ENCODE peak calls at places on chromosomes 13 and 19, in four cellular contexts. S is psoas muscle, X is activated T-cell treated with anti-CD3 and anti-CD28 coated beads for 48 hours, B is brain microvascular endothelial cell. K is an unnamed sample.

GRCh38 chr19:29409121-29409862 is 116.5 kb upstream of the VSTM2B start:
- DNase-seq in S (no peak), X (no peak), B (no peak), K (no peak)

GRCh38 chr13:64782459-64782858 is 2447.7 kb downstream of the PCDH9 start:
- DNase-seq in S (no peak), X (no peak), B (no peak), K (no peak)

GRCh38 chr19:31102674-31103073 is 246.6 kb downstream of the TSHZ3 start:
- DNase-seq in S (no peak), X (no peak), B (no peak), K (no peak)

GRCh38 chr13:29195459-29195858 is 375.3 kb downstream of the MTUS2 start:
- DNase-seq in S (no peak), X (no peak), B (no peak), K (no peak)

GRCh38 chr19:39557791-39558622 is 18.0 kb upstream of the EID2 start:
- DNase-seq in S (no peak), X (no peak), B (peak), K (no peak)

GRCh38 chr13:101919541-101920306 is 467.2 kb downstream of the ITGBL1 start:
- DNase-seq in S (no peak), X (no peak), B (peak), K (no peak)

GRCh38 chr13:44930907-44931676 is 58.2 kb downstream of the NUFIP1 start:
- DNase-seq in S (no peak), X (no peak), B (peak), K (peak)

GRCh38 chr13:43153436-43154082 is 130.2 kb downstream of the DNAJC15 start:
- DNase-seq in S (no peak), X (no peak), B (peak), K (peak)

GRCh38 chr13:59680429-59681024 is 483.2 kb downstream of the DIAPH3 start:
- DNase-seq in S (no peak), X (no peak), B (no peak), K (no peak)

GRCh38 chr13:80011448-80012212 is 329.3 kb downstream of the SPRY2 start:
- DNase-seq in S (no peak), X (no peak), B (no peak), K (no peak)

GRCh38 chr19:14659886-14660489 is 14.7 kb downstream of the ADGRE3 start:
- DNase-seq in S (no peak), X (no peak), B (no peak), K (no peak)

GRCh38 chr13:109974354-109974753 is 188.0 kb upstream of the IRS2 start:
- DNase-seq in S (no peak), X (no peak), B (peak), K (no peak)

GRCh38 chr19:49614096-49614857 is 23.3 kb downstream of the PRR12 start:
- DNase-seq in S (no peak), X (peak), B (peak), K (peak)

GRCh38 chr13:91313103-91313502 is 34.4 kb upstream of the MIR17HG start:
- DNase-seq in S (no peak), X (no peak), B (peak), K (peak)

GRCh38 chr19:39934584-39935233 is at the start of gene FCGBP:
- DNase-seq in S (no peak), X (no peak), B (no peak), K (no peak)

GRCh38 chr13:49371943-49372636 is 71.8 kb downstream of the CAB39L start:
- DNase-seq in S (no peak), X (no peak), B (no peak), K (no peak)

GRCh38 chr13:75485286-75486062 is 3.5 kb upstream of the TBC1D4 start:
- DNase-seq in S (no peak), X (no peak), B (no peak), K (no peak)

GRCh38 chr13:20221772-20222171 is 10.3 kb downstream of the GJB6 start:
- DNase-seq in S (no peak), X (no peak), B (no peak), K (no peak)

GRCh38 chr13:99436686-99437416 is 64.4 kb upstream of the TM9SF2 start:
- DNase-seq in S (peak), X (peak), B (peak), K (peak)

GRCh38 chr13:80591978-80592377 is 251.1 kb upstream of the SPRY2 start:
- DNase-seq in S (no peak), X (no peak), B (no peak), K (no peak)

GRCh38 chr19:12450817-12451216 is 10.0 kb upstream of the ZNF443 start:
- DNase-seq in S (no peak), X (no peak), B (no peak), K (no peak)

GRCh38 chr19:18659281-18660050 is 22.6 kb downstream of the KLHL26 start:
- DNase-seq in S (peak), X (no peak), B (no peak), K (no peak)

GRCh38 chr13:43285891-43286602 is 262.7 kb downstream of the DNAJC15 start:
- DNase-seq in S (no peak), X (no peak), B (peak), K (no peak)

GRCh38 chr19:12550951-12551832 is at the start of gene ZNF564:
- DNase-seq in S (peak), X (peak), B (peak), K (peak)

GRCh38 chr13:37495046-37495445 is 103.5 kb downstream of the POSTN start:
- DNase-seq in S (no peak), X (no peak), B (peak), K (no peak)

GRCh38 chr19:5147074-5147970 is 178.4 kb downstream of the KDM4B start:
- DNase-seq in S (no peak), X (no peak), B (no peak), K (no peak)

GRCh38 chr19:40257096-40257517 is 28.0 kb downstream of the AKT2 start:
- DNase-seq in S (peak), X (no peak), B (no peak), K (no peak)

GRCh38 chr19:4066682-4067395 is at the start of gene ZBTB7A:
- DNase-seq in S (peak), X (peak), B (peak), K (no peak)